ENCODE peak calls at places on chromosomes 1 and 21, in six cellular contexts. A, Q, J, O, H and E are unnamed samples.

GRCh38 chr21:43775795-43776430 is at the start of gene CSTB:
- DNase-seq in A (peak), Q (peak), J (peak), O (peak), H (peak), E (peak)

GRCh38 chr21:46311568-46311967 is 12.1 kb downstream of the C21orf58 start:
- DNase-seq in A (no peak), Q (no peak), J (no peak), O (no peak), H (no peak), E (no peak)

GRCh38 chr1:204702552-204703270 is 17.2 kb upstream of the LRRN2 start:
- DNase-seq in A (no peak), Q (no peak), J (no peak), O (no peak), H (no peak), E (no peak)

GRCh38 chr1:32769524-32770220 is 47.5 kb downstream of the YARS1 start:
- DNase-seq in A (peak), Q (peak), J (no peak), O (no peak), H (no peak), E (no peak)

GRCh38 chr1:184905601-184906322 is 68.5 kb downstream of the NIBAN1 start:
- DNase-seq in A (no peak), Q (no peak), J (no peak), O (no peak), H (no peak), E (no peak)

GRCh38 chr21:32334980-32335471 is 36.4 kb downstream of the MRAP start:
- DNase-seq in A (no peak), Q (no peak), J (no peak), O (no peak), H (no peak), E (no peak)

GRCh38 chr1:31243451-31244286 is 4.0 kb upstream of the NKAIN1 start:
- DNase-seq in A (peak), Q (no peak), J (no peak), O (no peak), H (no peak), E (no peak)

GRCh38 chr21:17726047-17726446 is 93.1 kb downstream of the C21orf91 start:
- DNase-seq in A (no peak), Q (no peak), J (no peak), O (no peak), H (no peak), E (no peak)

GRCh38 chr1:59765036-59765730 is 49.6 kb upstream of the HOOK1 start:
- DNase-seq in A (no peak), Q (no peak), J (no peak), O (peak), H (no peak), E (no peak)

GRCh38 chr1:3170566-3171453 is 101.8 kb downstream of the PRDM16 start:
- DNase-seq in A (no peak), Q (peak), J (no peak), O (peak), H (peak), E (no peak)

GRCh38 chr21:44058981-44059380 is 46.9 kb downstream of the TRAPPC10 start:
- DNase-seq in A (no peak), Q (no peak), J (no peak), O (no peak), H (no peak), E (no peak)

GRCh38 chr1:229762891-229763290 is 136.8 kb downstream of the URB2 start:
- DNase-seq in A (no peak), Q (no peak), J (no peak), O (no peak), H (no peak), E (no peak)

GRCh38 chr1:55610203-55610602 is 395.0 kb upstream of the USP24 start:
- DNase-seq in A (no peak), Q (no peak), J (no peak), O (no peak), H (no peak), E (no peak)

GRCh38 chr21:40421121-40421520 is 425.8 kb downstream of the DSCAM start:
- DNase-seq in A (no peak), Q (no peak), J (no peak), O (no peak), H (no peak), E (no peak)

GRCh38 chr1:82171955-82172354 is 371.2 kb downstream of the ADGRL2 start:
- DNase-seq in A (no peak), Q (no peak), J (no peak), O (no peak), H (no peak), E (no peak)

GRCh38 chr1:41493626-41494350 is 9.3 kb upstream of the EDN2 start:
- DNase-seq in A (no peak), Q (no peak), J (no peak), O (no peak), H (no peak), E (no peak)